ENCODE peak calls at places on chromosomes 11 and 22, in seven cellular contexts. U is SK-N-SH, I is H1, K is HepG2, J is K562, Z is GM12892, S is GM12878. M is an unnamed sample.
A peak's percentile ranks its signal among the peaks of the same experiment; 100 is the strongest.

GRCh38 chr11:134592391-134592990 is 180.4 kb upstream of the B3GAT1 start:
- DNase-seq in U (peak; percentile 51), I (peak; percentile 34), K (peak; percentile 15), J (peak; percentile 40), Z (no peak), S (no peak), M (no peak)

GRCh38 chr11:35059040-35059439 is 79.9 kb upstream of the CD44 start:
- DNase-seq in U (no peak), I (no peak), K (no peak), J (no peak), Z (no peak), S (no peak), M (no peak)

GRCh38 chr11:71429701-71430100 is 18.5 kb downstream of the DHCR7 start:
- DNase-seq in U (no peak), I (no peak), K (no peak), J (no peak), Z (no peak), S (no peak), M (no peak)

GRCh38 chr11:77211040-77211451 is 83.0 kb downstream of the MYO7A start:
- DNase-seq in U (peak; percentile 6), I (no peak), K (no peak), J (no peak), Z (peak; percentile 9), S (no peak), M (peak; percentile 2)

GRCh38 chr11:75826463-75827220 is 11.6 kb downstream of the UVRAG start:
- DNase-seq in U (no peak), I (no peak), K (no peak), J (no peak), Z (no peak), S (no peak), M (no peak)

GRCh38 chr11:17792161-17792560 is 57.6 kb downstream of the KCNC1 start:
- DNase-seq in U (no peak), I (no peak), K (no peak), J (no peak), Z (no peak), S (no peak), M (no peak)

GRCh38 chr11:78698612-78699011 is 123.9 kb upstream of the NARS2 start:
- DNase-seq in U (no peak), I (no peak), K (no peak), J (no peak), Z (no peak), S (no peak), M (no peak)

GRCh38 chr22:48248901-48249455 is 1486.5 kb downstream of the TBC1D22A start:
- DNase-seq in U (no peak), I (no peak), K (no peak), J (no peak), Z (no peak), S (no peak), M (no peak)

GRCh38 chr11:19951558-19952083 is 208.7 kb downstream of the DBX1 start:
- DNase-seq in U (peak; percentile 42), I (no peak), K (peak; percentile 70), J (peak; percentile 57), Z (no peak), S (peak; percentile 49), M (peak; percentile 20)

GRCh38 chr11:115912484-115912945 is 408.3 kb upstream of the CADM1 start:
- DNase-seq in U (no peak), I (no peak), K (no peak), J (no peak), Z (no peak), S (no peak), M (no peak)

GRCh38 chr22:44710474-44711235 is 8.7 kb downstream of the PRR5 start:
- DNase-seq in U (no peak), I (no peak), K (no peak), J (peak; percentile 34), Z (peak; percentile 48), S (no peak), M (no peak)

GRCh38 chr11:67409781-67410368 is 5.6 kb upstream of the CARNS1 start:
- DNase-seq in U (no peak), I (peak; percentile 56), K (peak; percentile 61), J (peak; percentile 31), Z (no peak), S (no peak), M (no peak)

GRCh38 chr22:25702571-25703167 is 39.3 kb upstream of the MYO18B start:
- DNase-seq in U (no peak), I (no peak), K (no peak), J (no peak), Z (no peak), S (peak; percentile 32), M (no peak)

GRCh38 chr22:23218867-23219251 is 38.5 kb downstream of the BCR start:
- DNase-seq in U (peak; percentile 60), I (no peak), K (peak; percentile 59), J (no peak), Z (no peak), S (no peak), M (no peak)

GRCh38 chr11:31817054-31817620 is 6.0 kb upstream of the PAX6 start:
- DNase-seq in U (peak; percentile 38), I (no peak), K (no peak), J (no peak), Z (no peak), S (no peak), M (no peak)

DNA sequence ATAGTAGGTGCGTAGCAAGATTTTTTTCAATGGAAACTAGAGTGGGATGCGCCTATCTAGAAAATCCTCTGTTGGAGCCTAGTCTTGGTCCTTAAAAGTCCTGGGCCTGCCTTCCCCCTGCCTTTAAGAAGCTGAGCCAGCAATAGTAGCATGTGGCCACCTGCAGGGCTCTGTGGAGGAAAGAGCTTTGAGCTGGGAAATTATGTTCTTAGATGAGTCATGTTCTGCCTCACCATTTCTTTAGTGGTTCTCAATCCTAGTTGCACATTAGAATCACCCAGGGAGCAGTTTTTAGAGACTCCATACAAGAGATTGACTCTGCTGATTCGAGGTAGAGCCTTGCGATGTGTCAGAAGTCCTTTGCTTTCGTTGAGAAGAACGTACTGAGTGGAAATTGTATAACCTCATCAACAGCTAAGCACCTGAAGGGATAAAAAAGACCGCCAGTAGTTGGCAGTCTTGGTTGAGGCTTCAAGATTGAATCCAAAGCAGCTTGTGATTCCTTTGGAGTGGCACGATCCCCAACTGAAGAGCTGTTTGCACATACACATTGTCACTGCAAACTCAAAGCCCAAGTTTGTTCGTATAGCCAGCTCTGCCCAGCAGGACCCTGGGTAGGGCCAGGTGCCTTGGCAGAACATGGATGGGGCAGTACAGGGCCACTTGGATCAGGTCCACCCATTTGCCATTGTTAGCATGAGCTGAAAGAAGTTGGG is 133.3 kb downstream of the COMMD9 start:
- DNase-seq in U (no peak), I (no peak), K (no peak), J (no peak), Z (no peak), S (no peak), M (no peak)
- TF ChIP-seq TAF1 in U (no peak), I (no peak), K (no peak), J (no peak), Z (no peak), S (no peak), M (no peak)

GRCh38 chr22:41001722-41002122 is 50.5 kb downstream of the RBX1 start:
- DNase-seq in U (no peak), I (no peak), K (peak; percentile 41), J (no peak), Z (no peak), S (no peak), M (no peak)
- TF ChIP-seq TAF1 in U (no peak), I (no peak), K (no peak), J (no peak), Z (no peak), S (no peak), M (no peak)

GRCh38 chr11:117712530-117712929 is 84.5 kb downstream of the DSCAML1 start:
- DNase-seq in U (no peak), I (no peak), K (no peak), J (no peak), Z (no peak), S (no peak), M (no peak)
- TF ChIP-seq TAF1 in U (no peak), I (no peak), K (no peak), J (no peak), Z (no peak), S (no peak), M (no peak)

DNA sequence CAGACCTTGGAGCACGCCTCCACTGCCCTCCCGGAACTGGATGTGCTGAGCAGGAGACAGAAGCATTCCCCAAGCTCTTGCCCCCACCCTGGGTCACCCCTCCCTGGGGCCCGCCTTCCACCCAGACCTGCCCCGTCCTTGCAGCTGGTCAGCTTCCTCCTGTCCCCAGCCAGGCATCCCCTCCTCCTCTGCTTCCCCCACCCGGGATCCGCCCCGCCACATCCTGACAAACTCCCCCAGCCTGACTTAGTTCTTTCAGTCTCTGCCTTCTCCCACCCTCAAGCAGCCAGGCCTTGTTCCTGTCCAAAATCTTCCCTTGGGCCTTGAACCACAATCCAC is 1.1 kb upstream of the PLXNB2 start:
- DNase-seq in U (no peak), I (no peak), K (peak; percentile 59), J (peak; percentile 56), Z (no peak), S (no peak), M (no peak)
- TF ChIP-seq TAF1 in U (no peak), I (no peak), K (no peak), J (no peak), Z (peak; percentile 16), S (no peak), M (no peak)

GRCh38 chr11:27968461-27968860 is 139.5 kb downstream of the KIF18A start:
- DNase-seq in U (no peak), I (no peak), K (no peak), J (no peak), Z (no peak), S (no peak), M (no peak)
- TF ChIP-seq TAF1 in U (no peak), I (no peak), K (no peak), J (no peak), Z (no peak), S (no peak), M (no peak)

GRCh38 chr22:46457502-46458488 is 79.6 kb downstream of the CELSR1 start:
- DNase-seq in U (peak; percentile 52), I (no peak), K (no peak), J (no peak), Z (no peak), S (no peak), M (no peak)
- TF ChIP-seq TAF1 in U (no peak), I (no peak), K (no peak), J (no peak), Z (no peak), S (no peak), M (no peak)

GRCh38 chr11:94515398-94515797 is 3.1 kb downstream of the C11orf97 start:
- DNase-seq in U (no peak), I (no peak), K (no peak), J (no peak), Z (no peak), S (no peak), M (no peak)

GRCh38 chr11:94507485-94507884 is 4.8 kb upstream of the C11orf97 start:
- DNase-seq in U (no peak), I (no peak), K (no peak), J (no peak), Z (no peak), S (no peak), M (no peak)

GRCh38 chr11:94513091-94513490 is 830 bp downstream of the C11orf97 start:
- DNase-seq in U (no peak), I (no peak), K (peak; percentile 72), J (no peak), Z (no peak), S (no peak), M (no peak)

GRCh38 chr11:94516725-94517124 is 4.5 kb downstream of the C11orf97 start:
- DNase-seq in U (no peak), I (no peak), K (peak; percentile 71), J (no peak), Z (no peak), S (no peak), M (no peak)

GRCh38 chr11:94511932-94512781 is at the start of gene C11orf97:
- DNase-seq in U (peak; percentile 82), I (peak; percentile 25), K (peak; percentile 35), J (peak; percentile 13), Z (peak; percentile 23), S (no peak), M (peak; percentile 35)
- TF ChIP-seq TAF1 in U (no peak), I (no peak), K (no peak), J (no peak), Z (no peak), S (no peak), M (no peak)

M was measured in GM12891.